ENCODE peak calls at places on chromosomes 7 and 10, in four cellular contexts. N is T-helper 2 cell; C is activated naive CD4-positive, alpha-beta T cell; T is ELF-1. B is an unnamed sample.

GRCh38 chr7:148867571-148868377 is 16.3 kb downstream of the EZH2 start:
- DNase-seq in N (no peak), C (no peak), T (no peak), B (no peak)

GRCh38 chr10:15344876-15345285 is 26.2 kb downstream of the FAM171A1 start:
- DNase-seq in N (no peak), C (no peak), T (no peak), B (peak)

GRCh38 chr10:109966961-109967738 is 40.6 kb upstream of the ADD3 start:
- DNase-seq in T (peak), N (no peak), C (no peak), B (no peak)

GRCh38 chr10:132675031-132675740 is 110.8 kb downstream of the NKX6-2 start:
- DNase-seq in C (no peak), T (no peak), N (no peak), B (no peak)

GRCh38 chr7:2175514-2175913 is 57.2 kb downstream of the MAD1L1 start:
- DNase-seq in N (no peak), C (no peak), T (peak), B (no peak)

GRCh38 chr10:10223129-10223528 is 794.5 kb upstream of the CELF2 start:
- DNase-seq in T (no peak), N (no peak), C (no peak), B (no peak)

GRCh38 chr7:113945018-113945938 is 26.5 kb upstream of the PPP1R3A start:
- DNase-seq in C (no peak), N (no peak), T (no peak), B (no peak)

GRCh38 chr7:2715341-2716231 is 27.6 kb downstream of the AMZ1 start:
- DNase-seq in C (no peak), T (no peak), N (no peak), B (no peak)

GRCh38 chr7:95027181-95027872 is 119.9 kb downstream of the PPP1R9A start:
- DNase-seq in T (no peak), N (no peak), C (no peak), B (no peak)

GRCh38 chr10:31908157-31908556 is 20.5 kb downstream of the ARHGAP12 start:
- DNase-seq in C (no peak), N (no peak), T (no peak), B (no peak)

GRCh38 chr7:130272456-130273080 is 5.9 kb downstream of the CPA2 start:
- DNase-seq in C (no peak), T (peak), N (no peak), B (peak)

GRCh38 chr10:22854935-22855421 is 72.9 kb upstream of the ARMC3 start:
- DNase-seq in T (no peak), N (no peak), C (no peak), B (no peak)

GRCh38 chr7:108167460-108167859 is 37.3 kb upstream of the LAMB4 start:
- DNase-seq in N (no peak), C (no peak), T (no peak), B (no peak)

GRCh38 chr10:3099291-3100092 is 32.1 kb downstream of the PFKP start:
- DNase-seq in N (no peak), C (no peak), T (no peak), B (no peak)

GRCh38 chr7:112908106-112908505 is 117.9 kb upstream of the TMEM168 start:
- DNase-seq in C (no peak), N (no peak), T (no peak), B (no peak)

GRCh38 chr10:113093188-113094113 is 143.4 kb downstream of the TCF7L2 start:
- DNase-seq in C (no peak), T (no peak), N (no peak), B (no peak)

GRCh38 chr10:119526606-119527592 is 15.6 kb downstream of the RGS10 start:
- DNase-seq in T (no peak), C (no peak), N (no peak), B (no peak)

GRCh38 chr10:45439873-45440272 is 65.9 kb downstream of the ALOX5 start:
- DNase-seq in T (no peak), N (no peak), C (no peak), B (no peak)

GRCh38 chr10:101609481-101609880 is 21.4 kb downstream of the DPCD start:
- DNase-seq in C (no peak), T (no peak), N (no peak), B (no peak)

GRCh38 chr7:84821671-84822534 is 365.0 kb downstream of the SEMA3D start:
- DNase-seq in N (no peak), C (no peak), T (no peak), B (no peak)

GRCh38 chr7:518630-519428 is 817 bp downstream of the PDGFA start:
- DNase-seq in T (peak), N (no peak), C (no peak), B (peak)

GRCh38 chr10:61408065-61408464 is 45.1 kb downstream of the TMEM26 start:
- DNase-seq in C (no peak), T (no peak), N (no peak), B (no peak)

GRCh38 chr7:153110606-153111005 is 351.1 kb downstream of the ACTR3B start:
- DNase-seq in N (no peak), T (no peak), C (no peak), B (no peak)

GRCh38 chr10:28914721-28915120 is 237.4 kb downstream of the BAMBI start:
- DNase-seq in C (no peak), N (no peak), T (no peak), B (no peak)

GRCh38 chr7:114229251-114229650 is 185.4 kb upstream of the FOXP2 start:
- DNase-seq in T (no peak), C (no peak), N (no peak), B (no peak)

GRCh38 chr7:151708610-151709009 is 168.3 kb downstream of the PRKAG2 start:
- DNase-seq in T (no peak), C (no peak), N (no peak), B (no peak)

GRCh38 chr7:48350515-48350914 is 179.3 kb downstream of the ABCA13 start:
- DNase-seq in N (no peak), T (no peak), C (no peak), B (no peak)

GRCh38 chr10:69413221-69413865 is 3.4 kb downstream of the TACR2 start:
- DNase-seq in C (no peak), N (no peak), T (peak), B (no peak)

GRCh38 chr10:100534726-100535125 is 1.0 kb upstream of the HIF1AN start:
- DNase-seq in C (no peak), N (no peak), T (no peak), B (no peak)